ENCODE peak calls at places on chromosomes 3 and 15, in five cellular contexts. D is ovary, K is brain microvascular endothelial cell, V is fibroblast of mammary gland, C is AG04450. J is an unnamed sample.

GRCh38 chr3:61015840-61016239 is 235.4 kb downstream of the FHIT start:
- DNase-seq in D (no peak), K (no peak), C (no peak), V (no peak), J (no peak)

GRCh38 chr3:9308298-9308990 is 54.4 kb upstream of the THUMPD3 start:
- DNase-seq in D (no peak), C (no peak), K (no peak), V (no peak), J (no peak)

GRCh38 chr3:173945081-173945652 is 547.6 kb downstream of the NLGN1 start:
- DNase-seq in C (no peak), D (no peak), K (no peak), V (no peak), J (no peak)

GRCh38 chr15:91263632-91264477 is 163.8 kb downstream of the SV2B start:
- DNase-seq in V (peak; percentile 54), D (peak; percentile 19), K (no peak), C (no peak), J (peak; percentile 2)

GRCh38 chr15:76994971-76995945 is at the start of gene PSTPIP1:
- DNase-seq in K (no peak), C (no peak), V (no peak), D (peak; percentile 30), J (no peak)

GRCh38 chr15:82132742-82133141 is 86.9 kb upstream of the MEX3B start:
- DNase-seq in V (peak; percentile 87), D (no peak), K (peak; percentile 89), C (peak; percentile 65), J (peak; percentile 53)

GRCh38 chr15:37940886-37941285 is 6.4 kb downstream of the TMCO5A start:
- DNase-seq in K (no peak), V (no peak), D (no peak), C (no peak), J (no peak)

GRCh38 chr3:66276705-66277274 is 56.0 kb downstream of the SLC25A26 start:
- DNase-seq in D (peak; percentile 73), K (peak; percentile 79), C (peak; percentile 65), V (peak; percentile 79), J (peak; percentile 88)

GRCh38 chr3:190092250-190092649 is 28.4 kb downstream of the P3H2 start:
- DNase-seq in K (peak; percentile 57), D (no peak), V (peak; percentile 71), C (peak; percentile 59), J (peak; percentile 83)

GRCh38 chr3:64264491-64265109 is 39.3 kb upstream of the PRICKLE2 start:
- DNase-seq in K (peak; percentile 41), C (no peak), V (peak; percentile 76), D (no peak), J (peak; percentile 47)
- H3K4me3 ChIP-seq in K (no peak overlapping the region), C (peak overlapping the region; percentile 8), V (peak overlapping the region; percentile 14), D (peak overlapping the region; percentile 4), J (peak overlapping the region; percentile 79)

GRCh38 chr3:112497897-112498548 is 1.2 kb downstream of the BTLA start:
- DNase-seq in V (no peak), D (no peak), K (no peak), C (no peak), J (no peak)
- TF ChIP-seq CTCF in V (no peak), D (no peak), K (no peak), C (no peak), J (no peak)

GRCh38 chr3:177145954-177146353 is 51.3 kb downstream of the TBL1XR1 start:
- DNase-seq in D (no peak), V (no peak), K (no peak), C (no peak), J (no peak)
- H3K4me3 ChIP-seq in D (no peak overlapping the region), V (no peak overlapping the region), K (no peak overlapping the region), C (no peak overlapping the region), J (no peak overlapping the region)

GRCh38 chr3:128502712-128503111 is 9.7 kb upstream of the GATA2 start:
- DNase-seq in K (no peak), V (no peak), C (no peak), D (no peak), J (no peak)

GRCh38 chr3:128503751-128504532 is 10.9 kb upstream of the GATA2 start:
- DNase-seq in D (no peak), K (no peak), C (no peak), V (no peak), J (no peak)

GRCh38 chr3:128504533-128504915 is 11.5 kb upstream of the GATA2 start:
- DNase-seq in D (no peak), V (no peak), K (no peak), C (no peak), J (no peak)

GRCh38 chr3:128501431-128501830 is 8.4 kb upstream of the GATA2 start:
- DNase-seq in D (no peak), K (no peak), V (no peak), C (no peak), J (no peak)

DNA sequence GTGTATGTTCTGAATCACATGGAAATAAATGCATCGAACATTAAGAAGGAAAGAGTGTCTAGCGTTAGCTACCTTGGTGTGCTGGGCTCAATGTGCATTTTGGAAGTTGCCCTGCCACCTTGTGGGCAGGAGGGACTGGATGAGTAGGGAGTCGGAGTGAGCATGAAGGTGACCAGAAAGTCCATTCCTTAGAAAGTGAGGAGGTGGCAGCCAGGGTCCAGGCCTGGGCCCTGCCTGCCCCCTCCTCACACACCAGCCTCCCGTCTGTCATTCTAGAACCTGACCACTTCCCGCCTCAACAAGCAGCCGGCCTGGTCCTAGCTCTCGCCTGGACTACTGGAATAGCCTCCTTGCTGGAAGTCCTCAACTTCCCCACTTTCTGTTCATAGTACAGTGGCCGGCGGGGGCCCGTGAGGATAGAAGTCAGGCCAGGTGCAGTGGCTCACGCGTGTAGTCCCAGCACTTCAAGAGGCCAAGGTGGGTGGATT is 10.2 kb upstream of the GATA2 start:
- DNase-seq in D (no peak), K (no peak), V (no peak), C (no peak), J (no peak)
- TF ChIP-seq CTCF in D (no peak), K (peak; percentile 47), V (peak; percentile 16), C (peak; percentile 13), J (peak; percentile 16)

DNA sequence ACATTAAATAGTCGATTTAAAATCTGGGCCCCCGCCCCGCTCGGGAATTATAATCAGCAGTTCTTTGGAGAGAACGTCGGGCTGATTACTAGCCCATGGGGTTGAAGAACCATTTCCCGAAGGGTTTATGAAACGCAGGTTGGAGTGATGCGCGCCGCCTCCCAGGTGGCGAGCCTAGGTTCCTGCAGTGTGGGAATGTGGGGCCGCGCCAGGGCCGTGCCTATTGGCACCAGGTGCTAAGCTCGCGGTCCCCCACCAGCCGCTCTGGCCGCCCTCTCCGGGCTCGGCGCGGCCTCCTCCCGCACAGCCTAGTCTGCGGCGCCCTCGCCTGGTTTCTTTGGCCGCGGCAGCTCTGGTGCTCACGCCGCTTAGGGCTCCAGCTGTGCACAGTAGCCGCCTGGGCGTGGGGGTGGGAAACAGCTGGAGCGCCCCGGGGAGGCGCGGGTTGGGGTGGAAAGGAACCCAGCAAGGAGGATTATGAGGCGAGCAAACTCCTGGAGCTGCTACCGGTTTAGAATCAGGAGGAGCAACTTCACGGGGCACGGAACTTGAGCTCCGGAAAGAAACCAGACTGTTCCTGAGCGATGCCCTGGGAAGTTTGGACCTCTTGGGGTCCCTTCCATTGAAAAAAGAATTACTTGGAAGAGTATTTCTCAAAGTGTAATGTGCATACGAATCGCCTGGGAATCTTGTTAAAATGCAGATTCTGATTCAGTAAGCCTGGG is 5.6 kb upstream of the MECOM start:
- DNase-seq in V (peak; percentile 39), K (peak; percentile 38), D (peak; percentile 30), C (no peak), J (peak; percentile 76)
- H3K4me3 ChIP-seq in V (no peak overlapping the region), K (peak overlapping the region; percentile 47), D (peak overlapping the region; percentile 30), C (peak overlapping the region; percentile 55), J (peak overlapping the region; percentile 57)

DNA sequence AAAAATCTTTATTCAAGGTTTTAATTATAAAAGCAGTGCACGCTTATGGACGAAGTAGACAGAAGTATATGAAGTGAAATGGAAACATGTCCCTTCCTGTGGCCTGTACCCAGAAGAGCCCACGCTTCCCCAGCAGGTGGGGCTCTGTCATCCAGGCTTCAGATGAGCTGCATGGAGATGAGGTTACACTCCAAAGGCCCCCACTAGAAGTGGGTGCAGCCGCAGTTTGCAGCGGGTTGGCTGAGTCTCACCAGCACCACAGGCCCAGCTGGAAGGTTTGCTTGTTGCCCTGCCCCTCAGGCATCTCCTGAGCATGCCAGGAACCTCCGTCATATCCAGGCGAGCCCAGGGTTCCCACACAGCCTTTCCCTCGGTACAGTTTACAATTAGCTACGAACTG is 33.1 kb downstream of the PRR20G start:
- DNase-seq in D (no peak), C (no peak), V (no peak), K (no peak), J (peak; percentile 4)
- TF ChIP-seq CTCF in D (no peak), C (peak; percentile 16), V (no peak), K (peak; percentile 44), J (peak; percentile 33)

GRCh38 chr15:52679232-52680040 is at the start of gene ATOSA:
- DNase-seq in D (peak; percentile 91), V (peak; percentile 83), C (peak; percentile 42), K (peak; percentile 86), J (peak; percentile 87)

GRCh38 chr15:52678036-52678467 is 1.1 kb downstream of the ATOSA start:
- DNase-seq in C (no peak), V (peak; percentile 69), K (peak; percentile 36), D (peak; percentile 72), J (peak; percentile 67)

GRCh38 chr15:52677593-52677992 is 1.6 kb downstream of the ATOSA start:
- DNase-seq in V (no peak), K (no peak), C (no peak), D (no peak), J (no peak)

GRCh38 chr15:52680041-52680391 is 828 bp upstream of the ATOSA start:
- DNase-seq in K (peak; percentile 6), D (no peak), V (peak; percentile 38), C (no peak), J (peak; percentile 24)

DNA sequence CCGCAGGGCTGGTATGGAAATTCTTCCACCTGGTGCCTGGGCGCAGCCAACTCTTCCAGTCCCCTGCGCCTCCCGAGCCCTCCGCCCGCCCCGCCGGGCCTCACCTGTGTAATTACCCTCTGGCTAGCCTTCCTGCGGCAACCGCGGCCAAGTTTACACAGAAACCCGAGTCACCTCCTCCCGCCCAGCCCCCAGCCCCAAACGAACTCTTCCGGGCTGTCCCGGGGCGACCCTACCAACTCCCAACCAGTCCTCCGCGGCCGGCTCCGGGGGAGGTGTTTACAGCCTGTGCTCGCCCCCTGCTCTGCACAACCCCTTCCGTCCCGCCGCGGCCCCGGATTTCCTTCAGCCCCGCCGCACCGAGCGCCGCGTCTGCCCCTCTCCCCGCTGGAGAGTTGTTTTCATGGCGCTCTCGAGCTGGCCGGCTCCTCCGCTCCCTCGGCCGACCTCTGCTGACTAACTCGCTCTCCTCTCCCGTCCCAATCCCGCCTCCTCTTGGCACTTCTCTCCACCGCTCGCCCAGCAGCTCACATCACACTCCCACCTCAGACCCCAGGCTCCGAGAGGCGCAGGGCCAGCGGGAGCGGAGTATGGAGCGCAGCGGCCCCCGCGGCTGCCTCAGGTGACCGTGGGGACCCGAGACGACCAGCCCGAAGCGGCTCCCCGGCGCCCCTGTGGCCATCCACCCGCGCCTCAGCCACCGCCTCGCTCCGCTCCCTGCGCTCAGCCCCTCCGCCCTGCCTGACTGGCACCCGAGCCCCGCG is 538 bp downstream of the ATOSA start:
- DNase-seq in C (peak; percentile 33), K (peak; percentile 44), D (peak; percentile 67), V (peak; percentile 66), J (peak; percentile 68)
- H3K4me3 ChIP-seq in C (peak overlapping the region; percentile 89), K (peak overlapping the region; percentile 92), D (peak overlapping the region; percentile 98), V (peak overlapping the region; percentile 83), J (peak overlapping the region; percentile 80)

J was measured in fibroblast of pulmonary artery.